ENCODE peak calls at places on chromosomes 16 and 17, in six cellular contexts. Z is CD4-positive, alpha-beta memory T cell; M is GM23248; K is iPS DF 6.9; Q is breast epithelium; X is mammary epithelial cell. A is an unnamed sample. For H3K36me3, the result is how much of the 10 kb centered on the place peaks cover.

GRCh38 chr17:13961262-13961661 is 108.0 kb upstream of the COX10 start:
- DNase-seq in M (no peak), X (no peak), Z (no peak), K (no peak), Q (no peak), A (no peak)

GRCh38 chr16:56777533-56777932 is 47.6 kb downstream of the NUP93 start:
- DNase-seq in M (peak), X (no peak), K (no peak), Q (no peak), Z (no peak), A (no peak)

GRCh38 chr16:11175850-11176341 is 80.1 kb downstream of the SOCS1 start:
- DNase-seq in Q (no peak), K (no peak), M (no peak), X (no peak), Z (no peak), A (peak)

GRCh38 chr16:30901201-30902069 is 5.0 kb downstream of the CTF1 start:
- DNase-seq in Z (no peak), M (peak), X (no peak), K (no peak), Q (no peak), A (no peak)

GRCh38 chr16:84610385-84610784 is 7.5 kb downstream of the COTL1 start:
- DNase-seq in M (no peak), K (no peak), Q (no peak), Z (no peak), X (no peak), A (no peak)

GRCh38 chr17:42456223-42457106 is 2.2 kb upstream of the ATP6V0A1 start:
- DNase-seq in M (peak), Z (peak), K (no peak), Q (no peak), X (peak), A (peak)

GRCh38 chr16:85901110-85901509 is 2.1 kb downstream of the IRF8 start:
- DNase-seq in Q (no peak), Z (no peak), X (no peak), M (no peak), K (no peak), A (no peak)

GRCh38 chr16:30183236-30183960 is at the start of gene CORO1A:
- DNase-seq in K (peak), X (peak), Q (peak), M (peak), Z (peak), A (peak)

GRCh38 chr17:8016632-8017424 is 14.4 kb downstream of the GUCY2D start:
- DNase-seq in M (peak), X (no peak), Q (no peak), Z (peak), K (peak), A (no peak)

GRCh38 chr16:49625311-49626035 is 230.4 kb downstream of the ZNF423 start:
- DNase-seq in Q (no peak), K (no peak), M (no peak), Z (no peak), X (no peak), A (no peak)

GRCh38 chr17:29243792-29244191 is 2.9 kb upstream of the CRYBA1 start:
- DNase-seq in X (peak), Z (no peak), K (no peak), Q (no peak), M (peak), A (no peak)

GRCh38 chr16:84950906-84951305 is 60.4 kb downstream of the ZDHHC7 start:
- DNase-seq in M (peak), X (no peak), K (no peak), Q (no peak), Z (peak), A (no peak)

GRCh38 chr17:78329263-78330059 is 30.4 kb downstream of the SOCS3 start:
- DNase-seq in Q (no peak), X (peak), M (peak), Z (no peak), K (no peak), A (no peak)

GRCh38 chr16:67546091-67546501 is 16.2 kb upstream of the CTCF start:
- DNase-seq in Z (no peak), K (no peak), M (no peak), Q (no peak), X (no peak), A (no peak)
- H3K4me3 ChIP-seq in Z (no peak), K (no peak), M (no peak), Q (no peak), X (no peak), A (no peak)

DNA sequence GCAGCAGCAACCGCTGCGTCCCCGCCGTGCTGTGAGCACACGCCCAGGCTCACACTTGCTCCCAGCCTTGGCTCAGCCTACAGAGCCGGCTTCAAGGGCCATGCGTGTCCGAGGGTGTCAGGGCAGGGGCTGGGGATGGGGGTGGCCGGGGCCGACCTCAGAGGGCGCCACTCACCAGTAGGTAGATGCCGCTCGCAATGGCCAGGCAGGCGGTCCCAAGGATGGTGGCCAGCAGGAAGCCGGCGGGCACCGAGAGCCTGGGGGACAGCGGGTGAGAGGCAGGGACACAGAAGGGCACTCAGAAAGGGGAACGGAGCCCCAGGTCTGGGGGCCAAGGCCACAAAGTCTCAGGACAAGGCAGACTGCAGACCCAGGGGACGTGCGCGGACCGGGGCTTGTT is 4.9 kb downstream of the CYBA start:
- DNase-seq in K (no peak), Q (no peak), M (no peak), Z (no peak), X (no peak), A (no peak)
- H3K36me3 ChIP-seq in K (under half), Q (under half), M (under half), Z (under half), X (under half), A (under half)

GRCh38 chr16:68737046-68737729 is at the start of gene CDH1:
- DNase-seq in Q (peak), M (no peak), X (peak), Z (peak), K (peak), A (no peak)
- H3K4me3 ChIP-seq in Q (peak), M (no peak), X (peak), Z (no peak), K (peak), A (no peak)

GRCh38 chr16:187330-187729 is 7.1 kb downstream of the HBQ1 start:
- DNase-seq in Z (no peak), X (no peak), Q (no peak), K (no peak), M (no peak), A (no peak)
- H3K36me3 ChIP-seq in Z (under half), X (under half), Q (under half), K (under half), M (under half), A (under half)

GRCh38 chr16:67555795-67556212 is 6.5 kb upstream of the CTCF start:
- DNase-seq in X (peak), Z (peak), K (no peak), Q (no peak), M (peak), A (no peak)
- H3K4me3 ChIP-seq in X (no peak), Z (no peak), K (no peak), Q (no peak), M (no peak), A (no peak)

GRCh38 chr17:73690581-73691135 is 46.4 kb upstream of the SDK2 start:
- DNase-seq in Q (no peak), X (no peak), Z (no peak), M (no peak), K (no peak), A (no peak)

GRCh38 chr17:73683788-73684582 is 39.7 kb upstream of the SDK2 start:
- DNase-seq in K (no peak), X (no peak), Q (no peak), Z (no peak), M (no peak), A (no peak)

GRCh38 chr17:73689596-73690275 is 45.5 kb upstream of the SDK2 start:
- DNase-seq in X (no peak), Z (no peak), K (no peak), Q (no peak), M (no peak), A (no peak)

GRCh38 chr17:73686126-73686525 is 41.9 kb upstream of the SDK2 start:
- DNase-seq in M (no peak), K (no peak), Q (no peak), X (no peak), Z (no peak), A (no peak)

DNA sequence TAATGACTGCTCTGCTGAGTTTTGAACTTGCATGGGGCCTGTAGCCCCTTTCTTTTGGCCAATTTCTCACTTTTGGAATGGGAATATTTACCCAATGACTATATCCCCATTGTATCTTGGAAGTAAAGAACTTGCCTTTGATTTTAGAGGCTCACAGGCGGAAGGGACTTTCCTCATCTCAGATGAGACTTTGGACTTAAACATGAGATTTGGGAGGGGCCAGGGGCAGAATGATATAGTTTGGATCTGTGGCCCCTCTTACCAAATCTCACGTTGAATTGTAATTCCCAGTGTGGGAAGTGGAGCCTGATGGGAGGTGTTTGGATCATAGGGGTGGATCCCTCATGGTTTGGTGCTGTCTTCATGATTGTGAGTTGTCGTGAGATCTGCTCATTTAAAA is 42.7 kb upstream of the SDK2 start:
- DNase-seq in X (no peak), Q (no peak), K (no peak), Z (no peak), M (no peak), A (no peak)
- H3K36me3 ChIP-seq in X (under half), Q (under half), K (under half), Z (under half), M (under half), A (under half)

GRCh38 chr17:44071772-44072171 is 1.2 kb downstream of the G6PC3 start:
- DNase-seq in M (peak), Z (no peak), Q (no peak), X (peak), K (no peak), A (no peak)
- H3K4me3 ChIP-seq in M (peak), Z (peak), Q (peak), X (peak), K (peak), A (peak)

DNA sequence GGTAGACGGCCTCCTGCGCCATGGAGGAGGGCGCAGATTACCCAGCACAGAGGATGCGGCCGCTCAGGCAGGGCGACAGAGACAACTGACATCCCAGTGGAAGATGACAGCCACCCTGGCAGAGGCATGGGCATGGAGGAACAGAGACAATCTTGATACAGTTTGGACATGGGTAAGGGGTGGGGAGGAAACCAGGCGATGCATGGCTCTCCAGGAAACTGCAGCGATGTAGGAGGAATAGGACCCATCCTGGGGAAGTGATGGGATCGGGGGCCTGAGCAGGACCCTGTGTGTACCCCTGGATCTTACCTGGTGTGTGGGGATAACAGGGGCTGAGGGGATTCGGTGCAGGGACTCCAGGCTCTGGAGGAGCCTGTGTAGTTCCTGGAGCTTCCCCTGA is 4.6 kb downstream of the OSBPL7 start:
- DNase-seq in Z (no peak), M (no peak), Q (no peak), K (no peak), X (no peak), A (no peak)
- H3K36me3 ChIP-seq in Z (half or more), M (under half), Q (under half), K (under half), X (under half), A (under half)

DNA sequence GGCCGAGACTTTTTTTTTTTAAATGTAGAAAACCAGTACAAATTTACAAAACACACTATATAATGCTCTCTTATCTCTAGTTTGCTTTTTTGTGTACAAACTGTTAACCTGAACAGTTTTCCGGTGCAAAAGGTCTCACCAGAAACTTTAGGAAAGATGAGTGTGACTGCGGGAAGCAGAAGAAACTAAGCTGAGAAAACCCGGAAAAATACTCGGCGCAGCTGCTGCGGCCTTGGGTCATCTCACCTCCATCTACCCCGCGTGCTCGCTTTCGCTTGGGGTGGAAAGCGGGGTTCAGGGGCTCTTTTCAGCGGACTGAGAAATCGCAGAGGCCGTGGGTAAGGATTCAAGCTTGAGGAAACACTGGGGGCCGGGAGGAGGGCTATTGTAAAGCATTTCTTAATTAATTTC is 1.8 kb downstream of the SALL1 start:
- DNase-seq in K (no peak), Z (no peak), M (no peak), Q (no peak), X (no peak), A (no peak)
- H3K4me3 ChIP-seq in K (peak), Z (no peak), M (peak), Q (no peak), X (no peak), A (no peak)

DNA sequence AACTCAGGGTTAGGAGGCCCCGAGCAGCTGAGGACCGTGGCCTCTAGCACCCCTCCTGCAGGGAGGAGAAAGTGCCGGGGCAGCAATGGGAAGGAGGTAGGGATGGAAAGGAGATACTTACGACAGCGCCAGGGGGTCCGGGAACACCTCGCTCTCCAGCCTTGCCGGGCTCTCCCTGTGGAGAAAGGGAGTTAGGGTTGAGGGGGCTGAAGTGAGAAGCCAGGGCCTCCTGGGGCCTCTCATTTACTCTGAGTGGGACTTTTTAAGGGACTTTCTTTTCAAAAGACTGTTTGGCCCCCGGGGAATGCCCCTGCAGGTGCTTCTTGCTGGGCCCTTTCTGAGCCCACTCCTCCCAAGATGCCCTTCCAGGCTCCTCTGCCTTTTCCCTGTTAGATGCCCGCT is 8.6 kb downstream of the COL1A1 start:
- DNase-seq in Z (no peak), M (peak), K (no peak), X (no peak), Q (no peak), A (no peak)
- H3K36me3 ChIP-seq in Z (under half), M (half or more), K (under half), X (under half), Q (under half), A (under half)